ENCODE peak calls at places on chromosome 6, in nine cellular contexts. C is astrocyte of the spinal cord, I is mammary epithelial cell, W is GM23338, L is epithelial cell of esophagus, B is endothelial cell, J is foreskin fibroblast, U is fibroblast of lung, R is colonic mucosa. O is an unnamed sample.

GRCh38 chr6:34792605-34793500 is 970 bp downstream of the BLTP3A start:
- DNase-seq in J (peak; percentile 61), B (peak; percentile 29), C (peak; percentile 32), I (peak; percentile 52), U (peak; percentile 49), R (peak; percentile 35), L (peak; percentile 79), W (peak; percentile 64), O (peak; percentile 50)

GRCh38 chr6:130537447-130537846 is 171.6 kb downstream of the TMEM200A start:
- DNase-seq in R (no peak), U (no peak), J (no peak), L (no peak), I (no peak), C (no peak), W (no peak), B (no peak), O (no peak)

GRCh38 chr6:10309826-10310405 is 105.0 kb downstream of the TFAP2A start:
- DNase-seq in W (peak; percentile 49), U (peak; percentile 41), C (no peak), I (no peak), B (no peak), J (no peak), R (no peak), L (no peak), O (no peak)

GRCh38 chr6:160131636-160132296 is 10.2 kb downstream of the SLC22A1 start:
- DNase-seq in W (no peak), R (no peak), C (no peak), J (no peak), L (no peak), I (no peak), U (no peak), B (no peak), O (no peak)

GRCh38 chr6:85865665-85866372 is 223.1 kb upstream of the SYNCRIP start:
- DNase-seq in C (peak; percentile 77), B (no peak), W (no peak), J (peak; percentile 34), R (peak; percentile 32), U (peak; percentile 68), L (peak; percentile 62), I (peak; percentile 48), O (peak; percentile 44)

GRCh38 chr6:136289327-136289578 is 393 bp downstream of the BCLAF1 start:
- DNase-seq in J (peak; percentile 82), B (peak; percentile 93), U (peak; percentile 82), R (peak; percentile 93), I (peak; percentile 83), C (peak; percentile 91), W (peak; percentile 95), L (peak; percentile 90), O (peak; percentile 84)

GRCh38 chr6:113560908-113561307 is 296.2 kb upstream of the MARCKS start:
- DNase-seq in U (peak; percentile 94), C (peak; percentile 76), W (no peak), I (peak; percentile 78), L (peak; percentile 77), J (peak; percentile 68), B (no peak), R (no peak), O (peak; percentile 64)

GRCh38 chr6:111159628-111160027 is 72.3 kb downstream of the SLC16A10 start:
- DNase-seq in J (no peak), W (no peak), L (peak; percentile 9), I (peak; percentile 10), R (no peak), C (no peak), U (no peak), B (no peak), O (no peak)

GRCh38 chr6:157753291-157753690 is 69.8 kb upstream of the SNX9 start:
- DNase-seq in R (no peak), B (no peak), C (no peak), L (peak; percentile 83), U (no peak), I (peak; percentile 53), W (no peak), J (no peak), O (peak; percentile 39)

GRCh38 chr6:33960345-33961313 is 156.8 kb upstream of the MLN start:
- DNase-seq in L (peak; percentile 72), C (no peak), I (peak; percentile 40), R (no peak), J (no peak), U (no peak), B (no peak), W (no peak), O (no peak)

GRCh38 chr6:10759312-10759839 is 11.8 kb downstream of the TMEM14B start:
- DNase-seq in L (peak; percentile 98), U (peak; percentile 93), B (no peak), I (peak; percentile 96), C (peak; percentile 85), W (peak; percentile 84), J (peak; percentile 83), R (no peak), O (peak; percentile 89)

GRCh38 chr6:26053929-26054658 is 33.1 kb upstream of the HFE start:
- DNase-seq in J (no peak), U (peak; percentile 16), W (no peak), C (peak; percentile 4), B (no peak), L (no peak), R (no peak), I (peak; percentile 24), O (no peak)

GRCh38 chr6:33694401-33694931 is 17.0 kb downstream of the UQCC2 start:
- DNase-seq in I (peak; percentile 72), L (peak; percentile 79), U (peak; percentile 62), C (peak; percentile 22), W (no peak), J (peak; percentile 65), R (no peak), B (no peak), O (peak; percentile 73)

GRCh38 chr6:63644668-63645326 is 9.2 kb downstream of the PHF3 start:
- DNase-seq in J (no peak), U (peak; percentile 81), L (peak; percentile 66), B (no peak), R (no peak), I (peak; percentile 78), W (no peak), C (peak; percentile 59), O (no peak)

GRCh38 chr6:132286298-132287019 is 114.8 kb downstream of the MOXD1 start:
- DNase-seq in R (peak; percentile 25), L (no peak), C (no peak), I (no peak), W (no peak), J (no peak), U (no peak), B (no peak), O (no peak)
- TF ChIP-seq CTCF in R (no peak), L (no peak), C (no peak), I (no peak), W (no peak), J (no peak), U (no peak), B (no peak), O (no peak)

DNA sequence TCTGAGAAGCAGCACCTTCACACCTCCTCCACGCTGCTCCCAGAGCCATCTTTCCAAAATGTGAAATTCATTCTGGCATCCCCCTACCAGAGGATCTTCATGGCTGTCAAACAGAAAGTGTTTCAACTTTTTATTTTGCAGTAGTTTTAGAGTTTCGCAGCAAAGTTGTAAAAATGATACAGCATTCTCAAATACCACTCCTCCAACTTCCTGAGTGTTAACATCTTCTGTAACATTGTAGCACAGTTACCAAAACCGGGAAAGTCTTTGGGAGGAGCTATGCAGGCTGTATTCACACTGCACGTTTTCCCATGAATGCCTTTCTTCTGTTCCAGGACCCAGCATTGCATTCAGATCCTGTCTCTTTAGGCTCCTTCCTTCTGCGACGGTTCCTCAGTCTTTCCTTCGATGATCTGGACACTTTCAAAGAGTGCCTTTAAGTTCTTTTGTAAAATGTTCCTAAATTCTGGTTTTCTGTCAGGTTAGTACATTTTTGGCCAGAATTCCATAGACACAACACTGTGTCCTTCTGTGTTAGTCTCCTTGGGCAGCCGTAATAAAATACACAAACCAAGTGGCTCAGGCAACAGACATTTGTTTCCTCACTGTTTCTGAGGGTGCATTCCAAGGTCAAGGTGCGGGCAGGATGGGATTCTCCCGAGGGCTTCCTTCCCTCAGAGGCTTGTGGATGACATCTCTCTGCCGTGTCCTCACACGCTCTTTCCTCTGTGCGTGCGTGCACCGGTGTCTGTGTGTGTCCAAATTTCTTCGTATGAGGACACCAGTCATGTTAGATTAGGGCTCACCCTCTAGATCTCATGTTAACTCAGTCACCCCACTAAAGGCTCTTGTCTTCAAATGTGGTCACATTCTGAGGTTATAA is 30.3 kb downstream of the CDYL start:
- DNase-seq in U (no peak), J (no peak), C (no peak), B (no peak), L (peak; percentile 53), R (no peak), I (peak; percentile 18), W (no peak), O (no peak)
- TF ChIP-seq CTCF in U (no peak), J (no peak), C (no peak), B (no peak), L (no peak), R (no peak), I (no peak), W (no peak), O (no peak)

GRCh38 chr6:27092316-27092692 is 155.2 kb upstream of the PRSS16 start:
- DNase-seq in B (no peak), R (no peak), I (no peak), U (no peak), C (no peak), W (no peak), L (no peak), J (no peak), O (no peak)

GRCh38 chr6:27098956-27099355 is 148.5 kb upstream of the PRSS16 start:
- DNase-seq in L (no peak), J (no peak), B (no peak), W (no peak), R (no peak), C (no peak), U (no peak), I (no peak), O (no peak)

GRCh38 chr6:27096834-27097511 is 150.5 kb upstream of the PRSS16 start:
- DNase-seq in U (peak; percentile 77), B (peak; percentile 41), L (peak; percentile 78), J (peak; percentile 22), R (peak; percentile 67), C (peak; percentile 78), I (peak; percentile 80), W (peak; percentile 85), O (peak; percentile 90)

GRCh38 chr6:27091661-27092315 is 155.7 kb upstream of the PRSS16 start:
- DNase-seq in R (no peak), B (peak; percentile 46), W (peak; percentile 54), U (peak; percentile 96), J (peak; percentile 81), L (peak; percentile 84), C (peak; percentile 89), I (peak; percentile 88), O (peak; percentile 98)

GRCh38 chr6:27095914-27096313 is 151.6 kb upstream of the PRSS16 start:
- DNase-seq in J (no peak), W (no peak), U (no peak), I (no peak), B (no peak), C (no peak), L (no peak), R (no peak), O (no peak)
- TF ChIP-seq CTCF in J (no peak), W (no peak), U (no peak), I (no peak), B (no peak), C (no peak), L (no peak), R (no peak), O (no peak)

DNA sequence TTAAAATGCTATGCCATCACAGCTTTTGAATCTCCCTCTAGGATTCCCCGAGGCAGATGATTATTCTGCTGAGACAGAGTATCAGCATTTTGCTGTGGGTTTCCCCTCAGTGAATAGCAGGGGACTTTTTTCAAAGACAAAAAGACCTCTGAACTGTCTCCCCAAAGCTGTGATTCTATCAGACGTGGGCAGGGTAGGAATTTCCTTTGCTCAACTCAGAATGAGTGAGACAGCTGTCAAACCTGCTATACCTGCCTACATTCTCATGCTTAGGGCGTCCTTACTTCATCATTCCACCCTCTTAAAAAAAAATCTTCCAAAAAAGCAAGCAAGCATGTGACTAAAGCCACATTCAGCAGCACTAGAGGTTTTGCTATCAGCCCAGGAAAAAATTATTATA is 147.6 kb upstream of the FAM83B start:
- DNase-seq in C (no peak), W (no peak), U (no peak), B (no peak), R (no peak), J (no peak), L (peak; percentile 97), I (peak; percentile 95), O (no peak)
- TF ChIP-seq CTCF in C (no peak), W (no peak), U (no peak), B (no peak), R (no peak), J (no peak), L (no peak), I (no peak), O (no peak)